ENCODE peak calls at places on chromosomes 12 and 14, in five cellular contexts. C, B, X, G and R are unnamed samples. For H3K9me2 and H3K4me1, the result is how much of the 10 kb centered on the place peaks cover.

GRCh38 chr12:21828779-21829178 is 54.3 kb upstream of the KCNJ8 start:
- DNase-seq in C (no peak), G (no peak), B (no peak), X (no peak), R (no peak)

GRCh38 chr12:16285586-16285985 is 8.1 kb upstream of the SLC15A5 start:
- DNase-seq in C (no peak), X (no peak), G (peak), B (no peak), R (no peak)

GRCh38 chr14:24277606-24278321 is 6.4 kb upstream of the RABGGTA start:
- DNase-seq in C (no peak), B (no peak), X (no peak), G (no peak), R (no peak)

GRCh38 chr14:45426685-45427282 is 173.8 kb upstream of the MIS18BP1 start:
- DNase-seq in G (peak), B (peak), X (peak), C (peak), R (peak)

GRCh38 chr14:77681196-77682157 is 26.3 kb downstream of the ALKBH1 start:
- DNase-seq in C (no peak), B (no peak), X (no peak), G (peak), R (peak)

GRCh38 chr12:94941440-94941862 is 62.0 kb downstream of the NDUFA12 start:
- DNase-seq in B (no peak), X (no peak), C (no peak), G (peak), R (no peak)

GRCh38 chr12:109760031-109760929 is 46.7 kb downstream of the FAM222A start:
- DNase-seq in G (no peak), X (no peak), B (no peak), C (no peak), R (no peak)

GRCh38 chr12:132317233-132317938 is 12.0 kb downstream of the GALNT9 start:
- DNase-seq in B (no peak), G (no peak), X (no peak), C (no peak), R (no peak)

GRCh38 chr12:30696486-30696885 is 817 bp upstream of the IPO8 start:
- DNase-seq in G (no peak), C (no peak), B (no peak), X (peak), R (no peak)

GRCh38 chr14:46197856-46198255 is 453.7 kb downstream of the RPL10L start:
- DNase-seq in B (no peak), X (peak), C (no peak), G (peak), R (no peak)

GRCh38 chr14:76118594-76118993 is 33.1 kb upstream of the GPATCH2L start:
- DNase-seq in G (no peak), B (no peak), X (no peak), C (no peak), R (no peak)

GRCh38 chr14:102645746-102646440 is 53.4 kb downstream of the RCOR1 start:
- DNase-seq in X (no peak), C (peak), B (no peak), G (no peak), R (no peak)

GRCh38 chr12:6535960-6536847 is 1.9 kb downstream of the GAPDH start:
- DNase-seq in C (peak), G (no peak), X (no peak), B (no peak), R (no peak)

GRCh38 chr12:6534158-6534913 is at the start of gene GAPDH:
- DNase-seq in C (peak), X (peak), B (peak), G (peak), R (peak)

GRCh38 chr12:6534914-6535696 is 788 bp downstream of the GAPDH start:
- DNase-seq in B (no peak), C (peak), G (peak), X (peak), R (peak)

GRCh38 chr12:6536894-6537579 is 2.7 kb downstream of the GAPDH start:
- DNase-seq in G (no peak), X (no peak), C (peak), B (no peak), R (no peak)

DNA sequence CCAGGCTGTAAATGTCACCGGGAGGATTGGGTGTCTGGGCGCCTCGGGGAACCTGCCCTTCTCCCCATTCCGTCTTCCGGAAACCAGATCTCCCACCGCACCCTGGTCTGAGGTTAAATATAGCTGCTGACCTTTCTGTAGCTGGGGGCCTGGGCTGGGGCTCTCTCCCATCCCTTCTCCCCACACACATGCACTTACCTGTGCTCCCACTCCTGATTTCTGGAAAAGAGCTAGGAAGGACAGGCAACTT is 1.3 kb downstream of the GAPDH start:
- DNase-seq in X (no peak), C (no peak), B (no peak), G (no peak), R (no peak)
- H3K9me2 ChIP-seq in X (under half), C (under half), B (under half), G (under half), R (under half)

GRCh38 chr12:14257734-14258467 is 107.6 kb upstream of the ATF7IP start:
- DNase-seq in B (peak), G (peak), X (peak), C (peak), R (peak)

GRCh38 chr12:14260011-14260993 is 105.2 kb upstream of the ATF7IP start:
- DNase-seq in X (peak), G (peak), C (no peak), B (peak), R (peak)

GRCh38 chr12:14261096-14261495 is 104.4 kb upstream of the ATF7IP start:
- DNase-seq in G (no peak), C (no peak), B (no peak), X (peak), R (no peak)

GRCh38 chr12:14258468-14258947 is 107.0 kb upstream of the ATF7IP start:
- DNase-seq in G (no peak), B (no peak), X (peak), C (no peak), R (no peak)

GRCh38 chr12:14259481-14260010 is 105.9 kb upstream of the ATF7IP start:
- DNase-seq in G (no peak), C (no peak), B (no peak), X (no peak), R (no peak)
- H3K4me1 ChIP-seq in G (half or more), C (half or more), B (under half), X (under half), R (under half)

GRCh38 chr12:102426599-102427541 is 53.5 kb downstream of the IGF1 start:
- DNase-seq in C (no peak), G (no peak), X (no peak), B (no peak), R (no peak)
- H3K9me2 ChIP-seq in C (under half), G (under half), X (under half), B (under half), R (under half)

DNA sequence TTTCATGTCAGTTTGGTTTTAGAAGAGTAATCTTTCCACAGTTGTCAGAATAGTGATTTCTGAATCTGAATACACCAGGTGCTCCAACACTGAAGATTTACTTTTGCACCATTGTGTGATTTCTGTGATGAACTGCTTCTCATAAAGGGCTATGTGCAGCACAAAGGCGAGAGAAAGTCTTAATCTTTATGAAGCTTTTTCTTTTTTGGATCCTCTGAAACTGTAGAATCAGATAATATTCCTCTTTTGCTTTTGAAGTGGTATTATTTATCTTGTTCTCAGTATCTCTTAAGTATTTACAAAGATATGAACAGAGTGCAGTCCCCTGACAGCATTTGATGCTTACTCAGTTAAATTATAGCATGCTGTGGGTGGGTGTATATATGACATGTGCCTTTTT is 207.8 kb downstream of the NAV3 start:
- DNase-seq in B (no peak), X (no peak), C (no peak), G (no peak), R (no peak)
- H3K4me1 ChIP-seq in B (under half), X (under half), C (under half), G (under half), R (under half)

GRCh38 chr12:13455765-13456164 is 259.2 kb downstream of the EMP1 start:
- DNase-seq in C (no peak), X (no peak), B (no peak), G (no peak), R (no peak)

GRCh38 chr12:13450231-13451080 is 253.9 kb downstream of the EMP1 start:
- DNase-seq in C (no peak), X (no peak), G (no peak), B (no peak), R (no peak)

GRCh38 chr12:13452955-13453570 is 256.5 kb downstream of the EMP1 start:
- DNase-seq in G (no peak), C (no peak), X (no peak), B (no peak), R (no peak)

DNA sequence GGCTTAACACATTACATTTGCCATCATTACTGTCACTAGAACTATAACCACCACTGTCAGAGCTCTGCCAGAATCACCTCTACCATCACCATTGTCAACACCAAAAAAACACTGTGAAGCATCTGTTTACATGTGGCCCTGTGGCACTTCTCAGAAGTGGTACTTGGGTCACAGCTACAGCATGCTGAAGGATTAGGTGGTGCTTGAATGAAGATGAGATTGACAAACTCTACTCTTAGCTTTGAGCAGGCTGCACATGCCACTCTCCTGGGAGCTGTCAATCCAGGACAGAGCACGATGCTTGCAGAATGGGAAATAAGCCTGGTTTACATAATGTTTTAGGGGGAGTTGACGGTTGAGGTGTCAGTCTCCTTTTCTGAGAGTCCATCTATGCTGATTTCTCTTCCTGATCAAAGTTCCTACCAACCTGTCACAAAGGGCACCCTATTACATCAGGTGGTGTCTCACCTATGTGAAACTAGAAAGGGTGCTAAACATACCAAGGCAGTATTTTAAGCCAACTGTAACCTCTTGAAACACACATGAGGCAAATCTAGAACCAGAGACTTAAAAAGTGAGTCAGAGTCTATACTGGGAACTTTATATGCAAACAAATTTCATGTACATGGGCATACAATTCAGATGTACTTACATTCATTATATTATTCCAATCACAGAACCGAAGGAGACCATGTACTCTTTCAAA is 258.6 kb downstream of the EMP1 start:
- DNase-seq in C (no peak), G (no peak), X (no peak), B (no peak), R (no peak)
- H3K9me2 ChIP-seq in C (under half), G (under half), X (under half), B (under half), R (under half)

GRCh38 chr12:124576061-124576650 is 8.7 kb upstream of the NCOR2 start:
- DNase-seq in C (no peak), B (no peak), G (no peak), X (no peak), R (no peak)
- H3K4me1 ChIP-seq in C (under half), B (under half), G (under half), X (under half), R (under half)

GRCh38 chr12:67884596-67884995 is 104.7 kb upstream of the IFNG-AS1 start:
- DNase-seq in G (no peak), C (no peak), X (no peak), B (no peak), R (no peak)
- H3K9me2 ChIP-seq in G (under half), C (under half), X (under half), B (under half), R (under half)